ENCODE peak calls at places on chromosomes 5 and 9, in eight cellular contexts. S is sigmoid colon, X is stomach, W is IMR-90, E is tibial nerve, P is Peyer's patch, C is transverse colon, H is uterus. R is an unnamed sample.

GRCh38 chr5:41433552-41434181 is 76.7 kb downstream of the PLCXD3 start:
- DNase-seq in S (no peak), X (no peak), W (peak; percentile 11), E (no peak), P (no peak), C (no peak), H (no peak), R (no peak)

GRCh38 chr9:35518981-35519679 is 29.2 kb downstream of the RUSC2 start:
- DNase-seq in S (no peak), X (no peak), W (peak; percentile 58), E (no peak), P (no peak), C (no peak), H (no peak), R (peak; percentile 76)

GRCh38 chr5:137376127-137376526 is 123.0 kb downstream of the SPOCK1 start:
- DNase-seq in S (no peak), X (no peak), W (no peak), E (no peak), P (no peak), C (no peak), H (no peak), R (no peak)

GRCh38 chr5:96433066-96433447 is at the start of gene PCSK1:
- DNase-seq in S (no peak), X (no peak), W (no peak), E (no peak), P (no peak), C (no peak), H (no peak), R (no peak)

GRCh38 chr9:135851748-135852147 is 55.6 kb downstream of the CAMSAP1 start:
- DNase-seq in S (no peak), X (no peak), W (no peak), E (no peak), P (no peak), C (no peak), H (no peak), R (no peak)

GRCh38 chr5:154850255-154851062 is at the start of gene FAXDC2:
- DNase-seq in S (peak; percentile 93), X (peak; percentile 61), W (peak; percentile 88), E (peak; percentile 85), P (peak; percentile 68), C (peak; percentile 48), H (peak; percentile 89), R (peak; percentile 77)

GRCh38 chr5:91032125-91032524 is 351.0 kb downstream of the ARRDC3 start:
- DNase-seq in S (no peak), X (no peak), W (no peak), E (no peak), P (no peak), C (no peak), H (no peak), R (no peak)

GRCh38 chr5:115626444-115626823 is 598 bp upstream of the TMED7 start:
- DNase-seq in S (no peak), X (no peak), W (peak; percentile 62), E (no peak), P (no peak), C (no peak), H (no peak), R (no peak)

GRCh38 chr5:3032513-3032912 is 281.0 kb upstream of the IRX2 start:
- DNase-seq in S (no peak), X (no peak), W (no peak), E (no peak), P (no peak), C (no peak), H (no peak), R (no peak)

GRCh38 chr9:36903541-36904435 is 130.3 kb downstream of the PAX5 start:
- DNase-seq in S (no peak), X (peak; percentile 40), W (peak; percentile 52), E (no peak), P (no peak), C (no peak), H (no peak), R (no peak)

GRCh38 chr9:136655244-136656225 is 7.2 kb upstream of the EGFL7 start:
- DNase-seq in S (no peak), X (no peak), W (no peak), E (no peak), P (no peak), C (no peak), H (peak; percentile 70), R (no peak)

GRCh38 chr9:127055745-127056402 is 66.6 kb downstream of the ANGPTL2 start:
- DNase-seq in S (no peak), X (no peak), W (no peak), E (no peak), P (no peak), C (no peak), H (no peak), R (no peak)

GRCh38 chr9:99752710-99753109 is 69.0 kb upstream of the NR4A3 start:
- DNase-seq in S (no peak), X (no peak), W (peak; percentile 54), E (no peak), P (no peak), C (no peak), H (no peak), R (no peak)

GRCh38 chr9:121735792-121736130 is 84.3 kb downstream of the DAB2IP start:
- DNase-seq in S (no peak), X (no peak), W (no peak), E (no peak), P (no peak), C (no peak), H (no peak), R (no peak)

GRCh38 chr5:168694289-168694688 is 115.1 kb upstream of the PANK3 start:
- DNase-seq in S (no peak), X (no peak), W (no peak), E (no peak), P (no peak), C (no peak), H (no peak), R (no peak)

GRCh38 chr5:1882337-1883119 is at the start of gene IRX4:
- DNase-seq in S (no peak), X (no peak), W (peak; percentile 20), E (no peak), P (no peak), C (no peak), H (no peak), R (no peak)

GRCh38 chr5:143149759-143150158 is 253.7 kb downstream of the NR3C1 start:
- DNase-seq in S (no peak), X (no peak), W (no peak), E (no peak), P (no peak), C (no peak), H (no peak), R (no peak)

GRCh38 chr9:127406799-127407504 is 10.0 kb downstream of the SLC2A8 start:
- DNase-seq in S (no peak), X (no peak), W (no peak), E (no peak), P (no peak), C (no peak), H (no peak), R (no peak)

GRCh38 chr9:75161116-75161857 is 73.0 kb downstream of the OSTF1 start:
- DNase-seq in S (no peak), X (no peak), W (no peak), E (no peak), P (no peak), C (no peak), H (no peak), R (no peak)

GRCh38 chr9:6689893-6690634 is 44.5 kb upstream of the GLDC start:
- DNase-seq in S (no peak), X (no peak), W (no peak), E (no peak), P (no peak), C (no peak), H (no peak), R (no peak)

GRCh38 chr9:98922721-98923435 is 20.8 kb upstream of the COL15A1 start:
- DNase-seq in S (no peak), X (no peak), W (peak; percentile 42), E (no peak), P (no peak), C (no peak), H (no peak), R (no peak)

GRCh38 chr5:149429839-149430721 is 51.0 kb upstream of the IL17B start:
- DNase-seq in S (peak; percentile 89), X (no peak), W (no peak), E (no peak), P (no peak), C (no peak), H (peak; percentile 82), R (no peak)
- TF ChIP-seq POLR2A in S (no peak), X (no peak), W (no peak), E (no peak), P (no peak), C (no peak), H (no peak), R (no peak)

DNA sequence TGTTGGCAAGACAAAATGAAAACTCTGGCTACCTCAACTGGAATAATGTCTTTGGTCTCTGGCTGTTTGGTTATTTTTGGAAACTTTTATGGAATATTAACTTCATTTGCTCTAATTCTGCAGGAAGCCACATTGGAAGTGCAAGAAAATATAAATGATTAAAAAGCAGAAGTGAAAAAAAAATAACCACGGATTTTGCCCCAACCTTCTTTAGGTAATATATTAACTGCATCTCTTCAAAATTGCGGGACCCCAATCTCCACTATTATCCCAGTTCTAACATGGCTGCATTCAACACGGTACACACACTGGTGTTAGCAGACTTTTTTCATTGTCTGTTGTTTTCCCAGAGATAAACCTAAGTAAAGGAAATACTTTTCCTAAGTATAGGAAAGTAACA is 23.0 kb downstream of the GLIS3 start:
- DNase-seq in S (no peak), X (no peak), W (no peak), E (no peak), P (no peak), C (no peak), H (no peak), R (no peak)
- H3K27ac ChIP-seq in S (no peak overlapping the region), X (no peak overlapping the region), W (no peak overlapping the region), E (no peak overlapping the region), P (no peak overlapping the region), C (no peak overlapping the region), H (no peak overlapping the region), R (no peak overlapping the region)

GRCh38 chr5:177333420-177334154 is 17.9 kb downstream of the LMAN2 start:
- DNase-seq in S (no peak), X (no peak), W (no peak), E (no peak), P (no peak), C (no peak), H (no peak), R (no peak)

GRCh38 chr5:177329883-177330282 is 18.2 kb upstream of the MXD3 start:
- DNase-seq in S (no peak), X (no peak), W (no peak), E (no peak), P (no peak), C (no peak), H (no peak), R (no peak)

GRCh38 chr5:177332896-177333260 is 18.6 kb downstream of the LMAN2 start:
- DNase-seq in S (no peak), X (no peak), W (no peak), E (no peak), P (no peak), C (no peak), H (no peak), R (no peak)

GRCh38 chr5:177332031-177332895 is 19.2 kb downstream of the LMAN2 start:
- DNase-seq in S (no peak), X (no peak), W (no peak), E (no peak), P (no peak), C (no peak), H (no peak), R (no peak)

GRCh38 chr5:177330991-177331837 is 19.5 kb upstream of the MXD3 start:
- DNase-seq in S (no peak), X (no peak), W (no peak), E (no peak), P (no peak), C (no peak), H (no peak), R (no peak)
- TF ChIP-seq POLR2A in S (no peak), X (no peak), W (no peak), E (no peak), P (no peak), C (no peak), H (no peak), R (no peak)

GRCh38 chr5:58924306-58924705 is 341.4 kb downstream of the RAB3C start:
- DNase-seq in S (no peak), X (no peak), W (no peak), E (no peak), P (no peak), C (no peak), H (no peak), R (no peak)
- H3K27ac ChIP-seq in S (no peak overlapping the region), X (no peak overlapping the region), W (no peak overlapping the region), E (no peak overlapping the region), P (no peak overlapping the region), C (no peak overlapping the region), H (no peak overlapping the region), R (no peak overlapping the region)